ENCODE peak calls at places on chromosomes 11 and 22, in ten cellular contexts. One of them, this sample, is unnamed. For H3K27me3, the result is how much of the 10 kb centered on the place peaks cover.

GRCh38 chr22:25057013-25057881 is 104.7 kb downstream of the KIAA1671 start:
- DNase-seq in IMR-90: no peak
- DNase-seq in ovary: peak
- DNase-seq in tibial nerve: peak
- DNase-seq in thyroid gland: peak
- DNase-seq in breast epithelium: peak
- DNase-seq in Peyer's patch: peak
- DNase-seq in body of pancreas: peak
- DNase-seq in sigmoid colon: peak
- DNase-seq in upper lobe of left lung: peak
- DNase-seq in this sample: peak

GRCh38 chr11:71946144-71946571 is 17.3 kb downstream of the RNF121 start:
- DNase-seq in IMR-90: peak
- DNase-seq in ovary: no peak
- DNase-seq in tibial nerve: no peak
- DNase-seq in thyroid gland: no peak
- DNase-seq in breast epithelium: no peak
- DNase-seq in Peyer's patch: no peak
- DNase-seq in body of pancreas: no peak
- DNase-seq in sigmoid colon: no peak
- DNase-seq in upper lobe of left lung: no peak
- DNase-seq in this sample: no peak

GRCh38 chr11:74332272-74332671 is 20.8 kb upstream of the P4HA3 start:
- DNase-seq in IMR-90: peak
- DNase-seq in ovary: no peak
- DNase-seq in tibial nerve: no peak
- DNase-seq in thyroid gland: no peak
- DNase-seq in breast epithelium: no peak
- DNase-seq in Peyer's patch: no peak
- DNase-seq in body of pancreas: no peak
- DNase-seq in sigmoid colon: no peak
- DNase-seq in upper lobe of left lung: no peak
- DNase-seq in this sample: no peak

GRCh38 chr11:69013009-69013951 is at the start of gene MRGPRF:
- DNase-seq in IMR-90: peak
- DNase-seq in ovary: peak
- DNase-seq in tibial nerve: peak
- DNase-seq in thyroid gland: peak
- DNase-seq in breast epithelium: peak
- DNase-seq in Peyer's patch: peak
- DNase-seq in body of pancreas: peak
- DNase-seq in sigmoid colon: peak
- DNase-seq in upper lobe of left lung: peak
- DNase-seq in this sample: peak

GRCh38 chr11:28463826-28464225 is 355.6 kb downstream of the METTL15 start:
- DNase-seq in IMR-90: peak
- DNase-seq in ovary: no peak
- DNase-seq in tibial nerve: no peak
- DNase-seq in thyroid gland: no peak
- DNase-seq in breast epithelium: no peak
- DNase-seq in Peyer's patch: no peak
- DNase-seq in body of pancreas: no peak
- DNase-seq in sigmoid colon: no peak
- DNase-seq in upper lobe of left lung: no peak
- DNase-seq in this sample: no peak

GRCh38 chr11:111586305-111586915 is 15.8 kb upstream of the SIK2 start:
- DNase-seq in IMR-90: peak
- DNase-seq in ovary: no peak
- DNase-seq in tibial nerve: no peak
- DNase-seq in thyroid gland: no peak
- DNase-seq in breast epithelium: no peak
- DNase-seq in Peyer's patch: peak
- DNase-seq in body of pancreas: peak
- DNase-seq in sigmoid colon: no peak
- DNase-seq in upper lobe of left lung: no peak
- DNase-seq in this sample: peak

GRCh38 chr11:108788565-108789199 is 123.8 kb downstream of the DDX10 start:
- DNase-seq in IMR-90: peak
- DNase-seq in ovary: no peak
- DNase-seq in tibial nerve: no peak
- DNase-seq in thyroid gland: no peak
- DNase-seq in breast epithelium: no peak
- DNase-seq in Peyer's patch: no peak
- DNase-seq in body of pancreas: peak
- DNase-seq in sigmoid colon: no peak
- DNase-seq in upper lobe of left lung: no peak
- DNase-seq in this sample: peak

GRCh38 chr11:133793271-133793848 is 52.0 kb downstream of the SPATA19 start:
- DNase-seq in IMR-90: no peak
- DNase-seq in ovary: no peak
- DNase-seq in tibial nerve: no peak
- DNase-seq in thyroid gland: no peak
- DNase-seq in breast epithelium: no peak
- DNase-seq in Peyer's patch: no peak
- DNase-seq in body of pancreas: no peak
- DNase-seq in sigmoid colon: no peak
- DNase-seq in upper lobe of left lung: no peak
- DNase-seq in this sample: no peak

GRCh38 chr11:29119116-29119515 is 897.7 kb downstream of the KCNA4 start:
- DNase-seq in IMR-90: peak
- DNase-seq in ovary: no peak
- DNase-seq in tibial nerve: no peak
- DNase-seq in thyroid gland: no peak
- DNase-seq in breast epithelium: no peak
- DNase-seq in Peyer's patch: no peak
- DNase-seq in body of pancreas: no peak
- DNase-seq in sigmoid colon: no peak
- DNase-seq in upper lobe of left lung: no peak
- DNase-seq in this sample: no peak

GRCh38 chr11:2462986-2463765 is 18.4 kb downstream of the KCNQ1 start:
- DNase-seq in IMR-90: no peak
- DNase-seq in ovary: no peak
- DNase-seq in tibial nerve: no peak
- DNase-seq in thyroid gland: peak
- DNase-seq in breast epithelium: no peak
- DNase-seq in Peyer's patch: peak
- DNase-seq in body of pancreas: peak
- DNase-seq in sigmoid colon: peak
- DNase-seq in upper lobe of left lung: peak
- DNase-seq in this sample: peak

GRCh38 chr11:32092581-32093170 is 1.8 kb downstream of the RCN1 start:
- DNase-seq in IMR-90: no peak
- DNase-seq in ovary: no peak
- DNase-seq in tibial nerve: no peak
- DNase-seq in thyroid gland: no peak
- DNase-seq in breast epithelium: no peak
- DNase-seq in Peyer's patch: no peak
- DNase-seq in body of pancreas: no peak
- DNase-seq in sigmoid colon: no peak
- DNase-seq in upper lobe of left lung: no peak
- DNase-seq in this sample: no peak

GRCh38 chr11:118933486-118933885 is 7.8 kb upstream of the BCL9L start:
- DNase-seq in IMR-90: peak
- DNase-seq in ovary: peak
- DNase-seq in tibial nerve: no peak
- DNase-seq in thyroid gland: no peak
- DNase-seq in breast epithelium: no peak
- DNase-seq in Peyer's patch: no peak
- DNase-seq in body of pancreas: peak
- DNase-seq in sigmoid colon: peak
- DNase-seq in upper lobe of left lung: no peak
- DNase-seq in this sample: peak

GRCh38 chr11:60310407-60310998 is 16.6 kb upstream of the MS4A6E start:
- DNase-seq in IMR-90: no peak
- DNase-seq in ovary: no peak
- DNase-seq in tibial nerve: peak
- DNase-seq in thyroid gland: no peak
- DNase-seq in breast epithelium: no peak
- DNase-seq in Peyer's patch: peak
- DNase-seq in body of pancreas: no peak
- DNase-seq in sigmoid colon: no peak
- DNase-seq in upper lobe of left lung: no peak
- DNase-seq in this sample: peak

GRCh38 chr22:50305393-50305657 is 2.1 kb downstream of the PLXNB2 start:
- DNase-seq in IMR-90: no peak
- DNase-seq in ovary: no peak
- DNase-seq in tibial nerve: no peak
- DNase-seq in thyroid gland: no peak
- DNase-seq in breast epithelium: no peak
- DNase-seq in Peyer's patch: no peak
- DNase-seq in body of pancreas: no peak
- DNase-seq in sigmoid colon: no peak
- DNase-seq in upper lobe of left lung: no peak
- DNase-seq in this sample: no peak
- TF ChIP-seq POLR2A in IMR-90: no peak
- TF ChIP-seq POLR2A in ovary: no peak
- TF ChIP-seq POLR2A in tibial nerve: no peak
- TF ChIP-seq POLR2A in thyroid gland: no peak
- TF ChIP-seq POLR2A in breast epithelium: no peak
- TF ChIP-seq POLR2A in Peyer's patch: no peak
- TF ChIP-seq POLR2A in body of pancreas: no peak
- TF ChIP-seq POLR2A in sigmoid colon: no peak
- TF ChIP-seq POLR2A in upper lobe of left lung: no peak
- TF ChIP-seq POLR2A in this sample: no peak

DNA sequence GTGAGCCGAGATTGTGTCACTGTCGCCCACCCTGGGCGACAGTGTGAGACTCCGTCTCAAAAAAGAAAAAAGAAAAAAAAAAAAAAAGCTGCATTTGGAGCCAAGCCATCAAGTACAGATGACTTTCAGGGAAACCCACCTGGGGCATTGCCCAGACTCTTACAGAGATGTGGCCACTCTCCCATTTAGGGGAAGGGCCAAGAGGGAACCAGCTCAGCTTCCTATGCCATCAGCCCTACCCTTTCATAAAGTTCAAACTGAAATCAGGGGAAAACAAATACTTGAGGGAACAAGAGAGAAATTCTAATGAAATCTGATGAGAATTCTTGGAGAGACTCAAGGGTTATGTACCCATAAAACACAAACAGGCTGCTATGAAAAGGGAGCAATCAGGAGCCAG is 64.2 kb upstream of the ARFGAP3 start:
- DNase-seq in IMR-90: no peak
- DNase-seq in ovary: no peak
- DNase-seq in tibial nerve: no peak
- DNase-seq in thyroid gland: no peak
- DNase-seq in breast epithelium: no peak
- DNase-seq in Peyer's patch: no peak
- DNase-seq in body of pancreas: peak
- DNase-seq in sigmoid colon: peak
- DNase-seq in upper lobe of left lung: no peak
- DNase-seq in this sample: no peak
- H3K27ac ChIP-seq in IMR-90: no peak
- H3K27ac ChIP-seq in ovary: no peak
- H3K27ac ChIP-seq in tibial nerve: no peak
- H3K27ac ChIP-seq in thyroid gland: no peak
- H3K27ac ChIP-seq in breast epithelium: no peak
- H3K27ac ChIP-seq in Peyer's patch: no peak
- H3K27ac ChIP-seq in body of pancreas: no peak
- H3K27ac ChIP-seq in sigmoid colon: no peak
- H3K27ac ChIP-seq in upper lobe of left lung: peak
- H3K27ac ChIP-seq in this sample: no peak

GRCh38 chr22:43109511-43109910 is 1.0 kb upstream of the BIK start:
- DNase-seq in IMR-90: no peak
- DNase-seq in ovary: no peak
- DNase-seq in tibial nerve: no peak
- DNase-seq in thyroid gland: no peak
- DNase-seq in breast epithelium: no peak
- DNase-seq in Peyer's patch: no peak
- DNase-seq in body of pancreas: no peak
- DNase-seq in sigmoid colon: no peak
- DNase-seq in upper lobe of left lung: no peak
- DNase-seq in this sample: no peak

GRCh38 chr22:43106302-43106701 is 4.2 kb upstream of the BIK start:
- DNase-seq in IMR-90: no peak
- DNase-seq in ovary: no peak
- DNase-seq in tibial nerve: no peak
- DNase-seq in thyroid gland: no peak
- DNase-seq in breast epithelium: no peak
- DNase-seq in Peyer's patch: no peak
- DNase-seq in body of pancreas: no peak
- DNase-seq in sigmoid colon: no peak
- DNase-seq in upper lobe of left lung: no peak
- DNase-seq in this sample: no peak

GRCh38 chr22:43110444-43110926 is at the start of gene BIK:
- DNase-seq in IMR-90: no peak
- DNase-seq in ovary: no peak
- DNase-seq in tibial nerve: no peak
- DNase-seq in thyroid gland: peak
- DNase-seq in breast epithelium: peak
- DNase-seq in Peyer's patch: peak
- DNase-seq in body of pancreas: peak
- DNase-seq in sigmoid colon: no peak
- DNase-seq in upper lobe of left lung: peak
- DNase-seq in this sample: peak

GRCh38 chr22:43110927-43111623 is 525 bp downstream of the BIK start:
- DNase-seq in IMR-90: no peak
- DNase-seq in ovary: no peak
- DNase-seq in tibial nerve: no peak
- DNase-seq in thyroid gland: peak
- DNase-seq in breast epithelium: peak
- DNase-seq in Peyer's patch: peak
- DNase-seq in body of pancreas: peak
- DNase-seq in sigmoid colon: no peak
- DNase-seq in upper lobe of left lung: peak
- DNase-seq in this sample: peak

DNA sequence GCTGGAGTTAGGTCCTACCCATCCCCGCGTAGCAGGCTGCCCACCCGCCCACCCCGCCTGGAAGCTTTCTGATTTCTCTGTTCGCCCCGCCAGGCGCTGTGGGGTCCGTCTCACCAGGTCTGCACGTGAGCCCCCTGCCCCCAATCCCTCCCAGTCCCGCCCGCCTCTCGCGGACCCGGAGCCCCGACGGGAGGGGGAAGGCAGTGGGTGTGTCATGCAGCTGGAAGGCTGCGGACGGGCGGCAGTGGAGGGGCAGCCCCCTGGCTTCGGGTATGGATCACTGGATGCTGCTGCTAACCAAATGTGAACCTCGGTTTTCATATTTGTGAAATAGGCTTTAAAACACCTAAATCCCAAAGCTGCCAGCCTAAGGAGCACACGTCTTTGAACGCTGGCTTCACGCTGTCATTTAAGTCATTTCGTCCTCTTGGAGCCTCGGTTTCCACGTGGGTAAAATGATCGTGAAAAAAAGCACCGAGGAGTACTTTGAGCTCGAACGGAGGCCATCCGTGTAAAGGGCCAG is 568 bp upstream of the BIK start:
- DNase-seq in IMR-90: no peak
- DNase-seq in ovary: no peak
- DNase-seq in tibial nerve: no peak
- DNase-seq in thyroid gland: no peak
- DNase-seq in breast epithelium: no peak
- DNase-seq in Peyer's patch: no peak
- DNase-seq in body of pancreas: no peak
- DNase-seq in sigmoid colon: no peak
- DNase-seq in upper lobe of left lung: no peak
- DNase-seq in this sample: no peak
- H3K27me3 ChIP-seq in IMR-90: half or more
- H3K27me3 ChIP-seq in ovary: under half
- H3K27me3 ChIP-seq in tibial nerve: half or more
- H3K27me3 ChIP-seq in thyroid gland: under half
- H3K27me3 ChIP-seq in breast epithelium: under half
- H3K27me3 ChIP-seq in Peyer's patch: under half
- H3K27me3 ChIP-seq in body of pancreas: under half
- H3K27me3 ChIP-seq in sigmoid colon: half or more
- H3K27me3 ChIP-seq in upper lobe of left lung: under half
- H3K27me3 ChIP-seq in this sample: under half

GRCh38 chr22:20116376-20116950 is 559 bp downstream of the RANBP1 start:
- DNase-seq in IMR-90: no peak
- DNase-seq in ovary: peak
- DNase-seq in tibial nerve: no peak
- DNase-seq in thyroid gland: no peak
- DNase-seq in breast epithelium: no peak
- DNase-seq in Peyer's patch: peak
- DNase-seq in body of pancreas: peak
- DNase-seq in sigmoid colon: peak
- DNase-seq in upper lobe of left lung: peak
- DNase-seq in this sample: no peak
- TF ChIP-seq POLR2A in IMR-90: no peak
- TF ChIP-seq POLR2A in ovary: no peak
- TF ChIP-seq POLR2A in tibial nerve: no peak
- TF ChIP-seq POLR2A in thyroid gland: no peak
- TF ChIP-seq POLR2A in breast epithelium: no peak
- TF ChIP-seq POLR2A in Peyer's patch: no peak
- TF ChIP-seq POLR2A in body of pancreas: no peak
- TF ChIP-seq POLR2A in sigmoid colon: no peak
- TF ChIP-seq POLR2A in upper lobe of left lung: no peak
- TF ChIP-seq POLR2A in this sample: no peak

This sample was measured in testis.